ENCODE peak calls at places on chromosomes 13 and 19, in four cellular contexts. Z is A549, C is K562, M is HepG2. D is an unnamed sample.
A peak's percentile ranks its signal among the peaks of the same experiment; 100 is the strongest.

GRCh38 chr19:1315470-1316166 is 29.9 kb downstream of the EFNA2 start:
- DNase-seq in Z (peak; percentile 52), M (no peak), C (peak; percentile 87), D (peak; percentile 49)

GRCh38 chr19:39833464-39834286 is at the start of gene DYRK1B:
- DNase-seq in Z (peak; percentile 100), M (no peak), C (peak; percentile 97), D (peak; percentile 21)

GRCh38 chr13:37149380-37149779 is 43.9 kb upstream of the CSNK1A1L start:
- DNase-seq in C (no peak), Z (no peak), M (no peak), D (no peak)

GRCh38 chr19:43739836-43740235 is 14.9 kb downstream of the SMG9 start:
- DNase-seq in M (no peak), Z (peak; percentile 58), C (no peak), D (no peak)

GRCh38 chr19:17703823-17704463 is 15.3 kb upstream of the MAP1S start:
- DNase-seq in C (peak; percentile 66), M (peak; percentile 33), Z (peak; percentile 40), D (peak; percentile 48)

GRCh38 chr13:26017932-26018690 is 33.7 kb downstream of the SHISA2 start:
- DNase-seq in M (no peak), Z (no peak), C (no peak), D (no peak)

GRCh38 chr19:19426216-19426615 is 20.7 kb downstream of the GATAD2A start:
- DNase-seq in Z (no peak), M (no peak), C (no peak), D (no peak)

GRCh38 chr13:37481005-37481857 is 117.3 kb downstream of the POSTN start:
- DNase-seq in Z (no peak), M (no peak), C (no peak), D (no peak)

GRCh38 chr13:75461314-75461713 is 20.7 kb downstream of the TBC1D4 start:
- DNase-seq in C (no peak), Z (no peak), M (no peak), D (no peak)

GRCh38 chr19:5338661-5339469 is 1.7 kb downstream of the PTPRS start:
- DNase-seq in M (no peak), C (no peak), Z (no peak), D (peak; percentile 15)

GRCh38 chr19:5340637-5341447 is at the start of gene PTPRS:
- DNase-seq in M (peak; percentile 61), Z (peak; percentile 82), C (peak; percentile 97), D (peak; percentile 73)

GRCh38 chr19:5339470-5339949 is 1.1 kb downstream of the PTPRS start:
- DNase-seq in Z (no peak), C (no peak), M (no peak), D (no peak)

GRCh38 chr19:5341448-5341820 is 822 bp upstream of the PTPRS start:
- DNase-seq in C (no peak), M (no peak), Z (no peak), D (no peak)

GRCh38 chr19:5339950-5340636 is 519 bp downstream of the PTPRS start:
- DNase-seq in M (no peak), Z (no peak), C (peak; percentile 62), D (peak; percentile 32)
- TF ChIP-seq CTCF in M (peak; percentile 25), Z (peak; percentile 51), C (peak; percentile 51), D (no peak)

GRCh38 chr13:38743499-38743898 is 56.6 kb downstream of the FREM2 start:
- DNase-seq in M (no peak), C (no peak), Z (no peak), D (no peak)
- TF ChIP-seq MYC in M (no peak), C (no peak), Z (no peak), D (no peak)

GRCh38 chr13:53150568-53150967 is 122.0 kb downstream of the OLFM4 start:
- DNase-seq in C (no peak), M (no peak), Z (no peak), D (no peak)

DNA sequence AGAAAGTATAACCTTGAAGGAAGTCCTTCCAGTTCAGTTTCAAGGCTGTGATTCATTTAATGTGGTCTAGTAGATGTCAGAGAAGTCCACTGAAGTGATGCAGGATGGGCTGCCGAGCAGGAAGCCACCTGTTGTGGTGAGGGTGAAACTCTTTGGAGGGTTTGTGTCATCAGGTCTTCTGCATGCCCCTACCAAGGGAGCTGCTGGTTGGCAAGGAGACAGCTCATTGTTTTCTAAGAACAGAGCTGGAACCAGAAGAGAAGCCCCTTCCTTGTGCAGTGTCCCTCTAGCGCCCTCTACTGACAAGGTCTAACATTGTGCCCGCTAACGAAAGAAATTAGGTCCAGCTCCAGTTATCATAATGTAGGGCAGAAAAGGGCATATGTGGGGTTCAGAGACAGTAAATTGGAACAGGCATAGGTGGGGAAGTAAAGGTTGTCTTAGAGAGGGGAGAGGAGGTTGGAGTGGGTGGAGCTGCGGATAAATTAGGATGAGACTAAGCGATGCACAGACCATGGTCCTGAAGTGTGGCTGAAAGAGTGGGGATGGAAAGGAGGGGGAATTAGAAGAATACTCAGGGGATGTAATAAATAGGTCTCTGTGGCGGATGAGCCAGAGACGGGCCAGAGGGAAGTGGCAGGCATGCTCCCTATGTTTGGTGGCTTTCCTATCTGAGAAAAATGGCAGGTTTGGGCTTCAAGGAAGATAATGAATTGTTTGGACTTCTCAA is 123.2 kb downstream of the OLFM4 start:
- DNase-seq in M (peak; percentile 43), C (peak; percentile 38), Z (peak; percentile 27), D (peak; percentile 74)
- TF ChIP-seq CTCF in M (peak; percentile 80), C (peak; percentile 65), Z (no peak), D (peak; percentile 96)

DNA sequence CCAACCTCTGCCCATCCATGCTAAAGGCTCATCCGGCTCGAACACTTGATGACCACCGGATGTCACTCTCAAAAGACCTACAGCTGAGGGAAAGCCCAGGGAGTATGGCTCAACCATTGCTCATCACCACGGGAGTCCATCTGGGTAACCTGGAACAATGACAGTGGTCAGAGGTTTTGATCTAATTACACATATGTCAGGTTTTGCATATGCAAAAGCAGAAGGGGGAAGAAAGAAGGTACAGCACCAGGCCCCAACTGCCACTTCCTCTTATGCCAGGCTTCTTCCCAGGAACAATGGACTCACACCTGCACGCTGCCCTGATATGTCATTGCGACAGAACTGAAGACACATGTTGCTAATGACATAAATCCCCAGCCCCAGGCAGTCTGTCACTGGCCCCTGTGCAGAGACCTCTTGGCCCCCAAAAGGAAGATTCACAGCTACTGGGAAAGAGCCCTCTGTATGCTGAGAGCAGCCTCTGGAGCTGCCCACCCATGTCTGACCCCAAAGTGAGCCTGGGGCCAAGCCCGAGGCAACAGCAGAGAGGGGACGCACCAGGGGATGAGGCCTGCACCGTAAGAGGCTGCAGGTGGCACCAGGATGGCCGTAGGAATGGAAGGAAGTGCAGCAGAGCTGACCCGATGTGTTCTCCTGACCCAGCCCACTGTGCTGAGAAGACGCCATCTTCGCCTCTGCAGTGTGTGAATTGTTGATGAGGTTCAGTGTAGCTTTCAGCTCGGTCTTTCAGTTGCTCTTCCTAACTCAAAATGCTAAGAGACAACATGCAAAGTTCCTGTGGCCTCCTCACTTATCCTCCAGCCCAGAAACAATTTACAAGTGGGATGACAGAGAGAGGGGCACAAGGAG is 26.3 kb downstream of the EPS15L1 start:
- DNase-seq in M (peak; percentile 32), Z (no peak), C (no peak), D (peak; percentile 86)
- TF ChIP-seq MYC in M (no peak), Z (no peak), C (no peak), D (peak; percentile 92)

DNA sequence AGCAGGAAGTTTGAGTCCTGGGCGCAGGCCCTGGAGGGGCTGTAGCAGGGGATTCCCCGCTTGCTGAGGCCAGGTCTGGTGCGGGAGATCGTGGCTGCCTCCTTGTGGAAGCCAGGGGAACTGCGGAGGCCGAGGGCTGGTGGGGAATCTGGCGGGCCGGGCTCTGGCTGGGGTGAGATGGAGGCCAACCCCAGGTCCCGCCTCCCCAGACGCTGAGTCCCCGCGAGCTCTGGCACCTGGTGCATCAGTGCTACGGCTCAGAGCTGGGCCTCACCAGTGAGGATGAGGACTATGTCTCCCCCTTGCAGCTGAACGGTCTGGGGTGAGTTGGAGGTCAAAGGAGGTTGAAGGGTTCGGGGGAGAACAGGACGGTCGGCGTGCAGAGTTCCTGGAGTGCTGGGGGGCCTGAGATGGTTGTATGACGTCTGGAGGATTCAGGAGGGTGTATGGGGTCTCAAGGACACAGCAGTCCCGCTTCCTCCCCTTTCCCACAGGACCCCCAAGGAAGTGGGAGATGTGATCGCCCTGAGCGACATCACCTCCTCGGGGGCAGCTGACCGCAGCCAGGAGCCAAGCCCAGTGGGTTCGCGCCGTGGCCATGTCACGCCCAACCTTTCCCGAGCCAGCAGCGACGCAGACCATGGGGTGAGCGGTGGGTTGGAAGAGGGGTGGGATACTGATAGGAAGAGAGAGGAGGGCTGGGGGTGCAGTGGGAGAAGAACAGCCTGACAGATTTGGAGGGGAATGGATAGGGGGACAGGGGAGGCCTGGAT is 13.1 kb downstream of the GRAMD1A start:
- DNase-seq in M (peak; percentile 48), C (peak; percentile 78), Z (peak; percentile 82), D (peak; percentile 51)
- TF ChIP-seq CTCF in M (peak; percentile 92), C (peak; percentile 93), Z (peak; percentile 94), D (peak; percentile 63)

GRCh38 chr19:42098781-42099180 is 22.8 kb downstream of the ZNF574 start:
- DNase-seq in Z (no peak), C (no peak), M (no peak), D (no peak)
- TF ChIP-seq MYC in Z (no peak), C (no peak), M (no peak), D (no peak)

DNA sequence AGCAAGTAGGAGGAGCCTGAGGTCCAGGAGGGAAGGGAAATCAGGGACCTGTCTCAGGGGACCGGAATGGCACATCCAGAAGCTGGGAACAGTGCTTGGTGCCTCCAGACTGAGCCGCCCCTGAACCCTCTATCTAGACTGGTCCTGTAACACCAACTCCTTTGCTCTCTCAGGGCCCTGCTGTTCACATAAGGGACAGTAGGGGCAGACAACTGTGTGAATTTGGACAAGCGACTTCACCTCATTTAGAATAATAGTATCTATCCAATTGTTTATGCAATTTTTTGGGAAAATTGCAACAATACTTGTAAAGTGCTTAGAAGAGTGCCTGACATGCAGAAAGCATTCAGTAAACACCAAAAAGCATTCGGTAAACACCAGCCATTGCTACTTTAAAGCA is 14.0 kb downstream of the SYMPK start:
- DNase-seq in Z (peak; percentile 48), C (no peak), M (peak; percentile 14), D (no peak)
- TF ChIP-seq CTCF in Z (no peak), C (peak; percentile 47), M (no peak), D (peak; percentile 61)

DNA sequence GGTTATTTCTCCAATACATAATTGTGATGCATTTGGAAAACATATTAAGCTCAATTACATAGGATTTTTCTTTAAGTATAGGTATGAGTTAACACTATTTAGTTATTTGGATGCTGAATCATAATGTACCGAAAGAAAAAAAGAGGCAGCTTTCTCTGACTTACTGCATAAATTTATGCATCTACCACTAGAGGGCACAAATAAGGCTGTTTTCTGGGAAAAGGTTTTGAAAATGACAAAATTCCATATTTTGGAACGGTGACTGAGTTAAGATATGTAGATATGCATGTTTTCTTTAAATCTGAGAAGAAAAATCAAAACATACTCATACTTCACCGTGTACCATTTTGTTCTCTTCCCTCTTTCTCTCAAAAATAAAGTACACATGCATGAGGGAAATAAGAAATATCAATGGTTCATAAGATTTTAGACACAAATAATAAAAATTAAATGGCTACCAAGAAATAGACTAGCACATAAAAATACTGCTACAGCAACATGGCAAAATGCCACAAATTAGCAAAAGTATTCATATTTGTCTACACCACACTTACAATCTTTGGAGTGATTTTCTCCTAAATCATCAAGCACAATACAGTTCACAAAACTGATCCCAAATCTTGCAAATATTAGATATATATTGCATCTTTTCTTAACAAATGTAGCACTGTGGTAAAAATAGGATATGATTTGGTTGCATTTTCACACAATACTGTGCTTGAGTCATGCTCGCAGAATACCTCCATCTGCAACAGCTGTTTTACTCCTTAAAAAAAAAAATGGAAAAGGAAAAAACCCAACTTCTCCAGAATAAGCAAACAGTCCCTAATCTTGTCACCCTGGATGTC is 260.0 kb downstream of the FGF14 start:
- DNase-seq in Z (peak; percentile 4), M (peak; percentile 4), C (peak; percentile 2), D (peak; percentile 12)
- TF ChIP-seq MYC in Z (no peak), M (no peak), C (no peak), D (no peak)

D was measured in NB4.